ENCODE peak calls at places on chromosomes 13 and 19, in nine cellular contexts. L is fibroblast of mammary gland, C is right atrium auricular region, A is BJ, W is uterus, U is AG04450, M is AG10803, H is lower leg skin, Q is HFF-Myc. V is an unnamed sample.

GRCh38 chr19:18604820-18605159 is 1.8 kb downstream of the CRLF1 start:
- DNase-seq in L (no peak), C (no peak), A (no peak), W (no peak), U (no peak), M (no peak), H (no peak), Q (no peak), V (no peak)

GRCh38 chr13:36088001-36088400 is 43.2 kb downstream of the DCLK1 start:
- DNase-seq in L (peak), C (no peak), A (no peak), W (no peak), U (no peak), M (no peak), H (no peak), Q (no peak), V (no peak)

GRCh38 chr19:33064117-33064777 is 441 bp downstream of the RHPN2 start:
- DNase-seq in L (no peak), C (no peak), A (no peak), W (no peak), U (no peak), M (no peak), H (no peak), Q (no peak), V (no peak)

GRCh38 chr13:50677687-50678463 is 165.6 kb downstream of the DLEU7 start:
- DNase-seq in L (peak), C (no peak), A (no peak), W (no peak), U (no peak), M (peak), H (no peak), Q (no peak), V (no peak)

GRCh38 chr13:113305208-113305607 is 8.2 kb downstream of the LAMP1 start:
- DNase-seq in L (peak), C (no peak), A (no peak), W (no peak), U (no peak), M (peak), H (no peak), Q (no peak), V (no peak)

GRCh38 chr19:5907216-5907615 is 2.5 kb downstream of the VMAC start:
- DNase-seq in L (peak), C (no peak), A (no peak), W (no peak), U (no peak), M (no peak), H (no peak), Q (no peak), V (no peak)

GRCh38 chr19:56350416-56351045 is 35.9 kb upstream of the ZSCAN5A start:
- DNase-seq in L (peak), C (no peak), A (no peak), W (peak), U (peak), M (peak), H (no peak), Q (peak), V (peak)

GRCh38 chr19:17294051-17294891 is 9.0 kb downstream of the ABHD8 start:
- DNase-seq in L (no peak), C (no peak), A (no peak), W (no peak), U (no peak), M (no peak), H (no peak), Q (no peak), V (no peak)

GRCh38 chr13:110382830-110383229 is 75.7 kb downstream of the COL4A2 start:
- DNase-seq in L (no peak), C (no peak), A (no peak), W (no peak), U (no peak), M (no peak), H (no peak), Q (no peak), V (no peak)

GRCh38 chr19:10305139-10305806 is 4.3 kb downstream of the ZGLP1 start:
- DNase-seq in L (peak), C (no peak), A (no peak), W (no peak), U (no peak), M (peak), H (no peak), Q (no peak), V (no peak)

GRCh38 chr13:46551410-46552301 is 1.3 kb upstream of the LRCH1 start:
- DNase-seq in L (peak), C (peak), A (no peak), W (peak), U (no peak), M (peak), H (peak), Q (peak), V (peak)

GRCh38 chr19:40576181-40576584 is 490 bp upstream of the SHKBP1 start:
- DNase-seq in L (no peak), C (no peak), A (no peak), W (no peak), U (no peak), M (no peak), H (no peak), Q (no peak), V (no peak)

GRCh38 chr19:8001995-8002849 is 3.2 kb downstream of the ELAVL1 start:
- DNase-seq in L (peak), C (peak), A (no peak), W (peak), U (peak), M (peak), H (peak), Q (peak), V (no peak)

GRCh38 chr19:54420383-54421168 is 5.3 kb downstream of the TTYH1 start:
- DNase-seq in L (peak), C (no peak), A (no peak), W (no peak), U (no peak), M (no peak), H (no peak), Q (no peak), V (peak)

GRCh38 chr13:77981191-77981925 is 62.7 kb upstream of the EDNRB start:
- DNase-seq in L (peak), C (no peak), A (no peak), W (no peak), U (no peak), M (peak), H (no peak), Q (no peak), V (peak)

GRCh38 chr13:79781829-79782540 is 301.0 kb downstream of the NDFIP2 start:
- DNase-seq in L (no peak), C (no peak), A (no peak), W (no peak), U (no peak), M (no peak), H (no peak), Q (no peak), V (no peak)

GRCh38 chr19:45103200-45103624 is 10.2 kb downstream of the PPP1R37 start:
- DNase-seq in L (peak), C (no peak), A (no peak), W (no peak), U (no peak), M (no peak), H (no peak), Q (no peak), V (no peak)

GRCh38 chr19:6276447-6276846 is 3.3 kb downstream of the MLLT1 start:
- DNase-seq in L (peak), C (peak), A (peak), W (peak), U (no peak), M (peak), H (peak), Q (no peak), V (no peak)

GRCh38 chr19:42028304-42029216 is 34.5 kb upstream of the ATP1A3 start:
- DNase-seq in L (no peak), C (no peak), A (no peak), W (no peak), U (no peak), M (no peak), H (no peak), Q (no peak), V (no peak)

GRCh38 chr19:42313096-42313839 is at the start of gene TMEM145:
- DNase-seq in L (peak), C (no peak), A (no peak), W (no peak), U (no peak), M (peak), H (no peak), Q (no peak), V (no peak)

GRCh38 chr13:27200413-27201066 is 28.9 kb upstream of the USP12 start:
- DNase-seq in L (no peak), C (no peak), A (no peak), W (no peak), U (no peak), M (no peak), H (no peak), Q (no peak), V (peak)

GRCh38 chr13:27203186-27203585 is 31.6 kb upstream of the USP12 start:
- DNase-seq in L (no peak), C (no peak), A (no peak), W (no peak), U (no peak), M (no peak), H (no peak), Q (no peak), V (no peak)

GRCh38 chr13:27199691-27200090 is 28.1 kb upstream of the USP12 start:
- DNase-seq in L (no peak), C (no peak), A (no peak), W (no peak), U (no peak), M (no peak), H (no peak), Q (no peak), V (no peak)

GRCh38 chr13:27201661-27202060 is 30.1 kb upstream of the USP12 start:
- DNase-seq in L (peak), C (no peak), A (no peak), W (no peak), U (no peak), M (no peak), H (no peak), Q (no peak), V (no peak)

DNA sequence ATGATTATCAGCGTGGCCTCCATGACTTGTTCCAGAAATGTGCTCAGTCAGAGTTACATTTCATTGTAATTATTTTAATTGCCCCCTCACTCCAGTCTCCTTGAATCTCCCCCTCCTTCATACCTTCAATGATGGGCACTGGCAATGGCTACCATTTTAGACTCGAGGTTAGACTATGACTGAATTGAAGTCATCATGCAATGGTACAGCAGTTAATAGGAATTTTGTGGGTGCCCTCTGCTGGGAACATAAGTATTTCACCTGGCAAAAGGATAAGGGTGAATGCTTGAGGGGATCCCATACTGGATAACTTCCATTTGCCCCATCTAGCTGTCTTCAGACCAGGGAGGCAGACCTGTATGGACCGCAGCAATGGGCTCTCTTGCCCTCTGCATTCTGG is 32.2 kb upstream of the USP12 start:
- DNase-seq in L (peak), C (no peak), A (no peak), W (no peak), U (no peak), M (peak), H (no peak), Q (no peak), V (no peak)
- TF ChIP-seq CTCF in L (peak), C (no peak), A (peak), W (no peak), U (peak), M (peak), H (no peak), Q (no peak), V (peak)

DNA sequence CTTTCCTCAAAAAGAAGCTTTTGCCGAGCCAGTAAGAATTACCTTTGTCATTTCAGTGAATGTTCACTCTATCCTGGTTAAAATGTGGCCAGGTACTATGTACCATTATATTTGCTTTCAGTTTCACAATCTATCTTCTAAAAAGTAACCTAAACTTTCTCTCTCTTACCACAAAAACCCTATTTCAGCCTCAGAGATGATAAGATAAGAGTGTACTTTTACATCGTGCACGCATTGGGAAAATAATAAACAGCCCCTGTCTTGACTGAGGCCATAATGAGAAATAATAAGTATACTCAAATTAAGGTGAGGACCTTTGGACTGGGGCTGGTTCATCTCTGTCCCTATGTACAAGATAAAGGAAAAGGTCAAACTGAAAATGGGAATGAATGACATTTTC is 77.7 kb downstream of the ZNF726 start:
- DNase-seq in L (no peak), C (no peak), A (no peak), W (no peak), U (no peak), M (no peak), H (no peak), Q (no peak), V (no peak)
- H3K4me3 ChIP-seq in L (no peak), C (no peak), A (no peak), W (no peak), U (no peak), M (no peak), H (no peak), Q (no peak), V (no peak)

GRCh38 chr13:108508263-108508662 is 121.1 kb upstream of the MYO16 start:
- DNase-seq in L (peak), C (no peak), A (no peak), W (no peak), U (no peak), M (no peak), H (no peak), Q (no peak), V (no peak)
- TF ChIP-seq CTCF in L (peak), C (no peak), A (no peak), W (no peak), U (peak), M (peak), H (no peak), Q (peak), V (peak)

GRCh38 chr19:35641515-35642151 is at the start of gene ETV2:
- DNase-seq in L (peak), C (no peak), A (no peak), W (no peak), U (no peak), M (no peak), H (no peak), Q (no peak), V (no peak)
- H3K4me3 ChIP-seq in L (peak), C (peak), A (no peak), W (no peak), U (no peak), M (no peak), H (no peak), Q (no peak), V (no peak)

DNA sequence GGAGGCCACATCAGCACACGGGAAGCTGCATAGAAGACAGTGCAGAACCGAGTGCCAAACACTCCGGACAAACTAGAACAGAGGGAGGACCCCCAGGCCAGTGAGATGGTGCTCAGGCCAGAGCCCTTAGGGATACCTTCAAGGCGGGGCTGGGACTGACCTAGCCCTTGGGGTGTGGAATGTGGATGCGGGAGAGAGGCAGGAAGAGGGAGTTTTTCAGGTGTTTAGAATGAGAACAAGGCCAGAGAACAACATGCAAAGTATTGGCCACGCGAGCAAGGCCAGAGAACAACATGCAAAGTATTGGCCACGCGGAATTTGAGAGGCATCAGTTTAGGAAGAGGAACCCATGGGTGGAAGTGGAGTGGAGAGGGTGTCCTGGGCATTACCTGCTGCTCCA is 65.1 kb upstream of the ATP12A start:
- DNase-seq in L (no peak), C (no peak), A (no peak), W (no peak), U (no peak), M (no peak), H (peak), Q (no peak), V (no peak)
- TF ChIP-seq CTCF in L (no peak), C (no peak), A (no peak), W (no peak), U (no peak), M (no peak), H (no peak), Q (no peak), V (no peak)

DNA sequence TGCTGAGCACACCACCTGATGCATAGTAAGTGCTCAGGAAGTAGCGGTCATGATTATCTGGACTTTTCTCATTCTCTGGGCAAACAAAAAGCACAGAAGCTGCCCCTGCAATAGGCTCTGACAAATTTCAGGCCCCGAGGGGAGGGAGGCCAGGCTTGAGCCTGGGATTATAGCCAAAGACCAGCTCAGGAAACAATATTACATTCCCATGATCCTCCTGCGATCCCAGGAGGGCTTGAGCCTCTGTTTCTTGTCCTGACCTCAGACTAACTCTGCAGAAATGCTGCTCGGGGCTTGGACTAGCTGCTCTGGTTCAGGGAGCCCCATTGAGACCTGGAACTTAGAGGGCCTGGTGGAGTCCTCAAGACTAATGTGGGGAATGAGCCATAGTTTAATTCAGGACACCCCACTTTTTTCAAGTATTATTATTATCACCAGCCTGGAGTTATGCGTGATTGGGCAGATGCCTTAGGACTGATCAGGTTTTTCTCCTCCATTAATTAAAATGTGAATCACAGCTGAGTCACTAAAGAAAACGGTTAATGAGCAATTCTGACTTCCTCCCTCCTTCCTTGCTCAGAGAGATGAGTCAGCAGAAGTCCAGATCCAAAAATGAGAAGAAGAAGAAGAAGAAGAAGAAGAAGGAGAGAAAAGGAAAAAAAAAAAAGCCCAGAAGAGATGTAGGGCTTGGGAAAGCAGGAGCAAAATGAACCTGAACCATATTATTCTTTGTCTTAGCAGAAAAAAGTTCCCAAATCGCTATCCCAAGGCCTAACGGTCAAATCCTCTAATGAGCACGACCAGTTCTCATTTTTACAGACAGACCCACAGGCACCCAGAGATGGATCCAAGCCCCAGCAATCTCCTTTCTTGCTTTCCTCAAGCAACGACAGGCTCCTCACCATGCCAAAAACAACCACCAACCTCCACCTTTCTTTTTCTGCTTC is 107.2 kb downstream of the CACNA1A start:
- DNase-seq in L (peak), C (no peak), A (peak), W (no peak), U (peak), M (peak), H (no peak), Q (peak), V (no peak)
- H3K4me3 ChIP-seq in L (no peak), C (no peak), A (no peak), W (no peak), U (no peak), M (peak), H (no peak), Q (no peak), V (no peak)

DNA sequence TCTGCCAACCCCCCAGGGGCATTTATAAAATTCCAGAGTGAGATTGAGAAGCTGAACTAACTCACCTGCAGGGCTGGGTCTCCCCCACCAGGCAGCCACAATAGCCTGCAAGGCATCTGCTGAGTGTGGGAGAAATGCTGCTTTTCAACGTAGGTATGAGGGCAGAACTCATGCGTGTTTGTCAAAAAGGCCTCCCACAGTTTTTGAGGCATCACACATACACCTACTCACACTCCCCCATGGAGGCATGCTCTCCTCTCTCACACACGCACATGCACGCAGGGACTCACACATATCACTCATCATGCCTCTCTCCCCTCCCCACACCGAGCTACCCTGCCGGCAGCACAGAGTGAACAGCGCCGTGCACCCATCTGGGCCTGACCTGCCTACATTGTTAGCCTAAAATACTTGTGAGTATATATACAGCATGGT is 390.5 kb downstream of the FGF9 start:
- DNase-seq in L (no peak), C (no peak), A (no peak), W (no peak), U (no peak), M (no peak), H (no peak), Q (no peak), V (no peak)
- TF ChIP-seq CTCF in L (no peak), C (no peak), A (no peak), W (no peak), U (no peak), M (no peak), H (no peak), Q (no peak), V (no peak)

GRCh38 chr19:43783636-43784035 is 2.9 kb upstream of the KCNN4 start:
- DNase-seq in L (no peak), C (no peak), A (no peak), W (no peak), U (no peak), M (no peak), H (no peak), Q (no peak), V (no peak)
- H3K4me3 ChIP-seq in L (no peak), C (no peak), A (no peak), W (no peak), U (no peak), M (no peak), H (no peak), Q (no peak), V (no peak)